ENCODE peak calls at places on chromosomes 11 and 22, in five cellular contexts. R is OCI-LY7, P is trophoblast cell, Q is Peyer's patch, S is prostate gland. C is an unnamed sample.

GRCh38 chr11:63840356-63841060 is 1.6 kb downstream of the MARK2 start:
- DNase-seq in R (peak; percentile 42), S (no peak), Q (no peak), P (no peak), C (no peak)

GRCh38 chr11:66142370-66143263 is 72.5 kb downstream of the PACS1 start:
- DNase-seq in R (no peak), P (peak; percentile 17), S (no peak), Q (no peak), C (no peak)

GRCh38 chr22:39308614-39309363 is 10.6 kb downstream of the RPL3 start:
- DNase-seq in Q (peak; percentile 86), P (peak; percentile 92), R (no peak), S (no peak), C (peak; percentile 83)

GRCh38 chr22:23796461-23796860 is 9.7 kb downstream of the SMARCB1 start:
- DNase-seq in Q (no peak), R (no peak), S (no peak), P (no peak), C (no peak)

GRCh38 chr22:17744430-17744829 is 29.8 kb downstream of the BID start:
- DNase-seq in R (no peak), P (no peak), S (no peak), Q (no peak), C (no peak)

GRCh38 chr11:65225284-65226102 is 36.3 kb upstream of the POLA2 start:
- DNase-seq in S (peak; percentile 53), Q (peak; percentile 83), R (peak; percentile 67), P (peak; percentile 51), C (peak; percentile 6)

GRCh38 chr11:127800989-127801688 is 786.2 kb downstream of the ETS1 start:
- DNase-seq in S (no peak), P (no peak), Q (no peak), R (no peak), C (no peak)

GRCh38 chr11:128473631-128474030 is 113.7 kb downstream of the ETS1 start:
- DNase-seq in S (no peak), P (no peak), Q (peak; percentile 78), R (peak; percentile 90), C (no peak)

GRCh38 chr11:35169754-35170153 is 30.8 kb downstream of the CD44 start:
- DNase-seq in Q (no peak), P (no peak), R (no peak), S (no peak), C (no peak)

GRCh38 chr22:44403166-44403565 is 90.4 kb upstream of the SHISAL1 start:
- DNase-seq in R (no peak), Q (no peak), P (no peak), S (no peak), C (no peak)

GRCh38 chr11:32331098-32331497 is 104.2 kb downstream of the WT1 start:
- DNase-seq in P (no peak), Q (no peak), S (no peak), R (no peak), C (no peak)

GRCh38 chr11:32331792-32332191 is 103.5 kb downstream of the WT1 start:
- DNase-seq in P (no peak), R (no peak), Q (no peak), S (no peak), C (no peak)

GRCh38 chr11:32334822-32335221 is 100.5 kb downstream of the WT1 start:
- DNase-seq in R (no peak), P (peak; percentile 27), Q (no peak), S (no peak), C (no peak)

GRCh38 chr11:32333335-32333991 is 101.9 kb downstream of the WT1 start:
- DNase-seq in P (peak; percentile 48), S (peak; percentile 51), Q (peak; percentile 56), R (no peak), C (peak; percentile 4)

GRCh38 chr11:32332990-32333334 is 102.4 kb downstream of the WT1 start:
- DNase-seq in R (no peak), S (no peak), P (no peak), Q (no peak), C (no peak)
- H3K4me3 ChIP-seq in R (no peak overlapping the region), S (peak overlapping the region; percentile 29), P (no peak overlapping the region), Q (no peak overlapping the region), C (no peak overlapping the region)

DNA sequence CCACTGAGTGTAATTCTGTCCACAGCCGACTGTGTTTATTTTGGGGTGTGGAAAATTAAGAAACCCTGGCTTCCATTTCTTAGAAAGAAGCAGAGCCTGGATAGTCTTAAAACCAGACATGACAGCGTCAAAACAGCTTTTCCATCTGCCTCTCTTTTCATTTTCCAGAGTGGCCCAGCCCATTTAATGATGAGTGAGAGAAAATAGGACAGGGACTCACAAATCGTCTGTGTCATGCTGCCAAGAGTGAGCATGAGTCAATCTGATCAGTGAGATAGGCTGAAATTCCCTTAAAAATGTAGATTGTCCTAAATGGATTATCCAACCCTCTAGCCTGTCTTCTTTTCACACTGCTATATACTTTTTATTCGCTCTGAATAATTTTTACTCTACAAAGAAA is 486.0 kb downstream of the JRKL start:
- DNase-seq in R (no peak), S (no peak), Q (no peak), P (no peak), C (no peak)
- H3K9me3 ChIP-seq in R (no peaks in the 10 kb centered on the region), S (no peaks in the 10 kb centered on the region), Q (no peaks in the 10 kb centered on the region), P (no peaks in the 10 kb centered on the region), C (peaks cover 13% of the 10 kb centered on the region)

GRCh38 chr11:57310630-57311086 is 14.1 kb downstream of the TNKS1BP1 start:
- DNase-seq in P (no peak), R (no peak), S (no peak), Q (no peak), C (no peak)
- H3K4me3 ChIP-seq in P (peak overlapping the region; percentile 68), R (no peak overlapping the region), S (peak overlapping the region; percentile 38), Q (peak overlapping the region; percentile 27), C (peak overlapping the region; percentile 67)

DNA sequence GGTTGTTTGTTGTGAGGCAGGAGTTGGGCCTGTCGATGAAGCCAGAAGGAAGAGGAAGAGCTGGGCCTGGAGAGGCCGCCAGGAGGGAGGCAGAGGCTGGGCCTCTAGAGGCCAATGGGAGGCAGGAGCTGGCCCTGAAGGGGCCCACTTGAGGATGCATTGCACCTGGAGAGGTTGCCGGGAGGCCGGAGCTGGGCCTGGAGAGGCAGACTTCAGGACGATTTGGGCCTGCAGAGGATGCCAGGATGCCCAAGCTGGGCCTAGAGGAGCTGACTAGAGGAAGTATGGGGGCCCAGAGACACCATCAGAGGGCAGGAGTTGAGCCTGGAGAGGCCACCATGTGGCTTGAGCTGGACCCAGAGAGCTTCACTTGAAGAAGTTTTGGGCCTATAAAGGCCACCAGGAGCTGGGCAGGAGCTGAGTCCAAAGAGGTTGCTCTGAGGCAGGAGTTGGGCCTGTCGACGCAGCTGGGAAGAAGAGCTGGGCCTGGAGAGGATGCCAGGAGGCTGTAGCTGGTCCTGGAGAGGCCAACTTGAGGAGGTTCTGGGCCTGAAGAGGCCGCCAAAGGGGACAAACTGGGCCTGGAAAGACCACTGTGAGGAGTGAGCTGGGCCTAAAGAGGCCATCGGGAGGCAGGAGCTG is 39.0 kb downstream of the OR4C45 start:
- DNase-seq in S (no peak), P (no peak), Q (no peak), R (no peak), C (no peak)
- H3K9me3 ChIP-seq in S (no peaks in the 10 kb centered on the region), P (peaks cover 67% of the 10 kb centered on the region), Q (no peaks in the 10 kb centered on the region), R (no peaks in the 10 kb centered on the region), C (peaks cover 64% of the 10 kb centered on the region)

GRCh38 chr11:32224580-32224979 is 133.7 kb downstream of the RCN1 start:
- DNase-seq in R (no peak), Q (no peak), P (no peak), S (no peak), C (no peak)
- H3K4me3 ChIP-seq in R (no peak overlapping the region), Q (no peak overlapping the region), P (no peak overlapping the region), S (no peak overlapping the region), C (no peak overlapping the region)

GRCh38 chr11:50394017-50394416 is 361.3 kb downstream of the OR4C45 start:
- DNase-seq in R (no peak), S (no peak), P (no peak), Q (no peak), C (no peak)
- H3K9me3 ChIP-seq in R (peaks cover 66% of the 10 kb centered on the region), S (no peaks in the 10 kb centered on the region), P (no peaks in the 10 kb centered on the region), Q (peaks cover 4% of the 10 kb centered on the region), C (no peaks in the 10 kb centered on the region)

DNA sequence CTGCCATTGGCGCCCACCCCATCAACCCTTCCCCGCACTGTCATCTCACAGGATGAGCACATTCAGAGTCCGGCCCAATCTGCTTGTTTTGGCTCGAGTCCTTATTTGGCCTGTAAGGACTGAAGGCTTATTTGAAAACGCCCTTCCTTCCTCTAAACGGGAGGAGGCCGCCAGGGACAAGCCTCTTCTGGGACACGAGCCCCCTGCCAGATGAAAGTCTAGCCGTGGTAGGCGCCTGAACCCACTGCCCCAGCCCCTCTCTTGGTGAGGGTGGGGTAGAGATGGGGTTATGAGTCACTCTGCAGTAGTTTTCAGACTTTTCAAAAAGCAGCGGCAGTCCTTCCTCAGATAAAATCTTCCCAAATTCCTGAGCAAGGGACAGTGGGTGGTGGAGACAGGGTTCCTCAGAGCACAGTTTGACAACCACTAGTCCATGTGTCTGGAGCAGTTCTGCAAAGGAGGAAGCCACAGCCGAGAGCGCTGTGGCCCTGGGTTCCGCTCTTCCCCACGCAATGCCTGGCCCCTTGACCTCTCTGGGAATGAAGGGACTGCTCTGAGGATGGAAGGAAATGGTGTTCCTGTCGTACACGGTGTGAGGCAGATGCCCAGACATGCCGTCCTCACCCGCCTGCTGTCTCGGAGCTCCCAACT is 57.0 kb downstream of the MYH9 start:
- DNase-seq in P (no peak), Q (no peak), R (no peak), S (peak; percentile 62), C (no peak)
- H3K4me3 ChIP-seq in P (no peak overlapping the region), Q (no peak overlapping the region), R (peak overlapping the region; percentile 25), S (no peak overlapping the region), C (no peak overlapping the region)